ENCODE peak calls at places on chromosome 17, in five cellular contexts. One of them, this sample, is unnamed.

GRCh38 chr17:8117980-8118768 is at the start of gene ALOXE3:
- DNase-seq in dorsolateral prefrontal cortex: no peak
- DNase-seq in HuH-7.5: peak
- DNase-seq in GM23248: peak
- DNase-seq in stimulated activated CD4-positive, alpha-beta T cell treated with anti-CD3 and anti-CD28 coated beads, Interleukin-1b, Interleukin-23, amount 100 ng/mL, for 1 hour: no peak
- DNase-seq in this sample: no peak

GRCh38 chr17:1090454-1091189 is 89.2 kb downstream of the ABR start:
- DNase-seq in dorsolateral prefrontal cortex: no peak
- DNase-seq in HuH-7.5: no peak
- DNase-seq in stimulated activated CD4-positive, alpha-beta T cell treated with anti-CD3 and anti-CD28 coated beads, Interleukin-1b, Interleukin-23, amount 100 ng/mL, for 1 hour: no peak
- DNase-seq in GM23248: no peak
- DNase-seq in this sample: no peak

GRCh38 chr17:74252272-74252671 is 21.8 kb upstream of the DNAI2 start:
- DNase-seq in dorsolateral prefrontal cortex: no peak
- DNase-seq in HuH-7.5: no peak
- DNase-seq in stimulated activated CD4-positive, alpha-beta T cell treated with anti-CD3 and anti-CD28 coated beads, Interleukin-1b, Interleukin-23, amount 100 ng/mL, for 1 hour: no peak
- DNase-seq in GM23248: no peak
- DNase-seq in this sample: no peak

GRCh38 chr17:55564077-55564476 is 52.8 kb upstream of the SMIM36 start:
- DNase-seq in dorsolateral prefrontal cortex: no peak
- DNase-seq in HuH-7.5: no peak
- DNase-seq in GM23248: peak
- DNase-seq in stimulated activated CD4-positive, alpha-beta T cell treated with anti-CD3 and anti-CD28 coated beads, Interleukin-1b, Interleukin-23, amount 100 ng/mL, for 1 hour: no peak
- DNase-seq in this sample: no peak

GRCh38 chr17:74677558-74678466 is 34.9 kb downstream of the CD300LF start:
- DNase-seq in HuH-7.5: no peak
- DNase-seq in GM23248: peak
- DNase-seq in stimulated activated CD4-positive, alpha-beta T cell treated with anti-CD3 and anti-CD28 coated beads, Interleukin-1b, Interleukin-23, amount 100 ng/mL, for 1 hour: no peak
- DNase-seq in dorsolateral prefrontal cortex: no peak
- DNase-seq in this sample: no peak

GRCh38 chr17:40121191-40121885 is 433 bp upstream of the MSL1 start:
- DNase-seq in HuH-7.5: peak
- DNase-seq in stimulated activated CD4-positive, alpha-beta T cell treated with anti-CD3 and anti-CD28 coated beads, Interleukin-1b, Interleukin-23, amount 100 ng/mL, for 1 hour: no peak
- DNase-seq in GM23248: peak
- DNase-seq in dorsolateral prefrontal cortex: peak
- DNase-seq in this sample: no peak

GRCh38 chr17:81315885-81316391 is 20.8 kb upstream of the SLC38A10 start:
- DNase-seq in GM23248: no peak
- DNase-seq in dorsolateral prefrontal cortex: no peak
- DNase-seq in HuH-7.5: no peak
- DNase-seq in stimulated activated CD4-positive, alpha-beta T cell treated with anti-CD3 and anti-CD28 coated beads, Interleukin-1b, Interleukin-23, amount 100 ng/mL, for 1 hour: no peak
- DNase-seq in this sample: no peak

GRCh38 chr17:77836557-77837041 is 121.9 kb upstream of the TNRC6C start:
- DNase-seq in GM23248: peak
- DNase-seq in stimulated activated CD4-positive, alpha-beta T cell treated with anti-CD3 and anti-CD28 coated beads, Interleukin-1b, Interleukin-23, amount 100 ng/mL, for 1 hour: no peak
- DNase-seq in HuH-7.5: no peak
- DNase-seq in dorsolateral prefrontal cortex: no peak
- DNase-seq in this sample: no peak

GRCh38 chr17:4900231-4901107 is 1.1 kb downstream of the C17orf107 start:
- DNase-seq in stimulated activated CD4-positive, alpha-beta T cell treated with anti-CD3 and anti-CD28 coated beads, Interleukin-1b, Interleukin-23, amount 100 ng/mL, for 1 hour: no peak
- DNase-seq in GM23248: no peak
- DNase-seq in dorsolateral prefrontal cortex: no peak
- DNase-seq in HuH-7.5: no peak
- DNase-seq in this sample: peak

GRCh38 chr17:17420561-17421269 is 56.1 kb upstream of the MED9 start:
- DNase-seq in stimulated activated CD4-positive, alpha-beta T cell treated with anti-CD3 and anti-CD28 coated beads, Interleukin-1b, Interleukin-23, amount 100 ng/mL, for 1 hour: no peak
- DNase-seq in HuH-7.5: no peak
- DNase-seq in GM23248: peak
- DNase-seq in dorsolateral prefrontal cortex: no peak
- DNase-seq in this sample: no peak

GRCh38 chr17:3998436-3998835 is 34.2 kb upstream of the ATP2A3 start:
- DNase-seq in HuH-7.5: no peak
- DNase-seq in stimulated activated CD4-positive, alpha-beta T cell treated with anti-CD3 and anti-CD28 coated beads, Interleukin-1b, Interleukin-23, amount 100 ng/mL, for 1 hour: no peak
- DNase-seq in dorsolateral prefrontal cortex: no peak
- DNase-seq in GM23248: no peak
- DNase-seq in this sample: no peak

GRCh38 chr17:49365667-49366066 is 3.6 kb upstream of the ZNF652 start:
- DNase-seq in stimulated activated CD4-positive, alpha-beta T cell treated with anti-CD3 and anti-CD28 coated beads, Interleukin-1b, Interleukin-23, amount 100 ng/mL, for 1 hour: no peak
- DNase-seq in HuH-7.5: peak
- DNase-seq in GM23248: peak
- DNase-seq in dorsolateral prefrontal cortex: peak
- DNase-seq in this sample: no peak

GRCh38 chr17:37849617-37849972 is 74.6 kb upstream of the TBC1D3K start:
- DNase-seq in stimulated activated CD4-positive, alpha-beta T cell treated with anti-CD3 and anti-CD28 coated beads, Interleukin-1b, Interleukin-23, amount 100 ng/mL, for 1 hour: no peak
- DNase-seq in dorsolateral prefrontal cortex: no peak
- DNase-seq in GM23248: no peak
- DNase-seq in HuH-7.5: no peak
- DNase-seq in this sample: no peak

GRCh38 chr17:68593331-68593710 is 7.8 kb downstream of the FAM20A start:
- DNase-seq in dorsolateral prefrontal cortex: no peak
- DNase-seq in GM23248: no peak
- DNase-seq in HuH-7.5: no peak
- DNase-seq in stimulated activated CD4-positive, alpha-beta T cell treated with anti-CD3 and anti-CD28 coated beads, Interleukin-1b, Interleukin-23, amount 100 ng/mL, for 1 hour: no peak
- DNase-seq in this sample: no peak

GRCh38 chr17:41535764-41536481 is 7.8 kb upstream of the KRT19 start:
- DNase-seq in HuH-7.5: no peak
- DNase-seq in dorsolateral prefrontal cortex: no peak
- DNase-seq in GM23248: no peak
- DNase-seq in stimulated activated CD4-positive, alpha-beta T cell treated with anti-CD3 and anti-CD28 coated beads, Interleukin-1b, Interleukin-23, amount 100 ng/mL, for 1 hour: no peak
- DNase-seq in this sample: no peak

GRCh38 chr17:29205047-29205446 is 24.8 kb upstream of the MYO18A start:
- DNase-seq in dorsolateral prefrontal cortex: peak
- DNase-seq in stimulated activated CD4-positive, alpha-beta T cell treated with anti-CD3 and anti-CD28 coated beads, Interleukin-1b, Interleukin-23, amount 100 ng/mL, for 1 hour: no peak
- DNase-seq in GM23248: no peak
- DNase-seq in HuH-7.5: no peak
- DNase-seq in this sample: no peak

GRCh38 chr17:73283841-73284282 is 22.2 kb upstream of the CPSF4L start:
- DNase-seq in stimulated activated CD4-positive, alpha-beta T cell treated with anti-CD3 and anti-CD28 coated beads, Interleukin-1b, Interleukin-23, amount 100 ng/mL, for 1 hour: no peak
- DNase-seq in dorsolateral prefrontal cortex: no peak
- DNase-seq in GM23248: no peak
- DNase-seq in HuH-7.5: no peak
- DNase-seq in this sample: no peak

GRCh38 chr17:43713494-43714162 is 45.0 kb downstream of the SOST start:
- DNase-seq in GM23248: peak
- DNase-seq in HuH-7.5: peak
- DNase-seq in dorsolateral prefrontal cortex: no peak
- DNase-seq in stimulated activated CD4-positive, alpha-beta T cell treated with anti-CD3 and anti-CD28 coated beads, Interleukin-1b, Interleukin-23, amount 100 ng/mL, for 1 hour: no peak
- DNase-seq in this sample: peak

GRCh38 chr17:28033972-28034714 is 8.3 kb upstream of the NLK start:
- DNase-seq in dorsolateral prefrontal cortex: no peak
- DNase-seq in HuH-7.5: no peak
- DNase-seq in GM23248: peak
- DNase-seq in stimulated activated CD4-positive, alpha-beta T cell treated with anti-CD3 and anti-CD28 coated beads, Interleukin-1b, Interleukin-23, amount 100 ng/mL, for 1 hour: no peak
- DNase-seq in this sample: no peak

GRCh38 chr17:48871551-48872351 is 20.8 kb upstream of the ATP5MC1 start:
- DNase-seq in HuH-7.5: peak
- DNase-seq in GM23248: no peak
- DNase-seq in stimulated activated CD4-positive, alpha-beta T cell treated with anti-CD3 and anti-CD28 coated beads, Interleukin-1b, Interleukin-23, amount 100 ng/mL, for 1 hour: no peak
- DNase-seq in dorsolateral prefrontal cortex: no peak
- DNase-seq in this sample: no peak

GRCh38 chr17:12987120-12987519 is 30.7 kb downstream of the ELAC2 start:
- DNase-seq in stimulated activated CD4-positive, alpha-beta T cell treated with anti-CD3 and anti-CD28 coated beads, Interleukin-1b, Interleukin-23, amount 100 ng/mL, for 1 hour: no peak
- DNase-seq in GM23248: no peak
- DNase-seq in dorsolateral prefrontal cortex: no peak
- DNase-seq in HuH-7.5: no peak
- DNase-seq in this sample: no peak

GRCh38 chr17:68182016-68182315 is 65.9 kb upstream of the AMZ2 start:
- DNase-seq in HuH-7.5: no peak
- DNase-seq in dorsolateral prefrontal cortex: no peak
- DNase-seq in stimulated activated CD4-positive, alpha-beta T cell treated with anti-CD3 and anti-CD28 coated beads, Interleukin-1b, Interleukin-23, amount 100 ng/mL, for 1 hour: no peak
- DNase-seq in GM23248: no peak
- DNase-seq in this sample: no peak